ENCODE peak calls at places on chromosome X, in seven cellular contexts. A is left colon; S is smooth muscle cell of the brain vasculature; J is sigmoid colon; D is GM13976; I is adipocyte; H is stimulated activated CD8-positive, alpha-beta memory T cell treated with anti-CD3 and anti-CD28 coated beads, Interleukin-7, amount 100 ng/mL, for 4 hours. L is an unnamed sample.

GRCh38 chrX:68072016-68072415 is 361.3 kb downstream of the OPHN1 start:
- DNase-seq in I (peak), S (no peak), H (no peak), J (no peak), D (no peak), A (no peak), L (no peak)

GRCh38 chrX:107135076-107135964 is 16.7 kb upstream of the RBM41 start:
- DNase-seq in S (no peak), J (no peak), I (peak), A (no peak), H (no peak), D (no peak), L (no peak)

GRCh38 chrX:133323450-133323849 is 91.8 kb downstream of the GPC4 start:
- DNase-seq in A (no peak), D (no peak), H (no peak), J (no peak), I (no peak), S (no peak), L (no peak)

GRCh38 chrX:70479197-70479969 is 34.7 kb downstream of the DLG3 start:
- DNase-seq in J (no peak), I (peak), S (no peak), H (no peak), D (no peak), A (no peak), L (no peak)

GRCh38 chrX:38654302-38654701 is 93.0 kb downstream of the TSPAN7 start:
- DNase-seq in J (no peak), S (peak), I (peak), D (no peak), A (no peak), H (no peak), L (peak)

GRCh38 chrX:136747003-136747986 is 33.4 kb downstream of the ARHGEF6 start:
- DNase-seq in H (no peak), D (no peak), I (no peak), A (no peak), J (no peak), S (no peak), L (peak)

GRCh38 chrX:39050427-39050826 is 249.2 kb downstream of the MID1IP1 start:
- DNase-seq in S (no peak), I (no peak), H (no peak), D (no peak), J (no peak), A (no peak), L (no peak)

GRCh38 chrX:50067435-50068292 is 133.1 kb downstream of the AKAP4 start:
- DNase-seq in D (no peak), J (no peak), A (peak), I (no peak), H (no peak), S (peak), L (no peak)

GRCh38 chrX:134452591-134452990 is 7.4 kb upstream of the HPRT1 start:
- DNase-seq in J (no peak), D (no peak), H (no peak), I (no peak), S (no peak), A (peak), L (no peak)

GRCh38 chrX:45743081-45743533 is 542.4 kb upstream of the DIPK2B start:
- DNase-seq in J (no peak), A (no peak), I (no peak), H (no peak), D (no peak), S (no peak), L (peak)

GRCh38 chrX:129696463-129697155 is 41.9 kb upstream of the APLN start:
- DNase-seq in S (no peak), I (no peak), A (no peak), H (no peak), D (no peak), J (no peak), L (no peak)

GRCh38 chrX:147736045-147736444 is 175.7 kb upstream of the FMR1 start:
- DNase-seq in A (no peak), S (no peak), J (no peak), D (no peak), I (no peak), H (no peak), L (no peak)

GRCh38 chrX:105331244-105331643 is 110.8 kb upstream of the TEX13A start:
- DNase-seq in S (no peak), A (no peak), H (no peak), I (peak), D (no peak), J (no peak), L (no peak)

GRCh38 chrX:70527610-70528009 is 83.0 kb downstream of the DLG3 start:
- DNase-seq in I (no peak), D (no peak), S (no peak), J (no peak), A (no peak), H (no peak), L (no peak)

GRCh38 chrX:18676050-18676449 is 4.1 kb upstream of the RS1 start:
- DNase-seq in S (no peak), D (no peak), H (no peak), J (no peak), I (no peak), A (no peak), L (no peak)

GRCh38 chrX:153968754-153969124 is 2.9 kb downstream of the HCFC1 start:
- DNase-seq in I (peak), S (no peak), A (no peak), D (no peak), J (peak), H (no peak), L (peak)

GRCh38 chrX:12950851-12951589 is 23.9 kb upstream of the TMSB4X start:
- DNase-seq in H (peak), I (no peak), J (no peak), S (no peak), D (no peak), A (peak), L (peak)

GRCh38 chrX:104668550-104668949 is 102.6 kb downstream of the IL1RAPL2 start:
- DNase-seq in J (no peak), A (no peak), I (peak), S (no peak), H (no peak), D (no peak), L (peak)

GRCh38 chrX:87728459-87728858 is 210.9 kb downstream of the KLHL4 start:
- DNase-seq in I (no peak), J (no peak), D (no peak), H (no peak), A (no peak), S (no peak), L (no peak)

GRCh38 chrX:16999275-16999674 is 52.8 kb downstream of the REPS2 start:
- DNase-seq in J (no peak), D (no peak), A (no peak), H (no peak), I (no peak), S (no peak), L (no peak)

GRCh38 chrX:30931920-30932319 is 42.9 kb upstream of the TAB3 start:
- DNase-seq in H (no peak), I (no peak), A (no peak), J (no peak), S (no peak), D (no peak), L (no peak)

GRCh38 chrX:129721870-129722269 is 16.9 kb upstream of the XPNPEP2 start:
- DNase-seq in I (no peak), J (no peak), D (no peak), H (no peak), A (no peak), S (no peak), L (no peak)

GRCh38 chrX:115259238-115259875 is 25.5 kb upstream of the LRCH2 start:
- DNase-seq in S (no peak), A (no peak), H (no peak), D (no peak), J (no peak), I (peak), L (no peak)

GRCh38 chrX:49876750-49877149 is 2.5 kb upstream of the USP27X start:
- DNase-seq in D (peak), J (no peak), I (peak), H (no peak), A (no peak), S (no peak), L (peak)

GRCh38 chrX:3638280-3638873 is 75.1 kb downstream of the PRKX start:
- DNase-seq in J (no peak), A (no peak), D (peak), I (peak), S (peak), H (peak), L (peak)

GRCh38 chrX:129845616-129846190 is 2.0 kb upstream of the ZDHHC9 start:
- DNase-seq in I (no peak), J (no peak), D (no peak), A (no peak), H (no peak), S (no peak), L (no peak)

GRCh38 chrX:137031517-137032377 is 2.0 kb downstream of the GPR101 start:
- DNase-seq in J (no peak), A (no peak), D (peak), I (peak), H (no peak), S (no peak), L (peak)

GRCh38 chrX:21974011-21974385 is 33.5 kb downstream of the SMS start:
- DNase-seq in A (no peak), J (no peak), D (no peak), S (no peak), H (no peak), I (no peak), L (peak)

GRCh38 chrX:51956441-51956840 is 63.0 kb downstream of the MAGED1 start:
- DNase-seq in D (no peak), A (no peak), S (no peak), H (no peak), J (no peak), I (no peak), L (no peak)

L was measured in GM12865.